ENCODE peak calls at places on chromosomes 7 and 10, in four cellular contexts. One of them, this sample, is unnamed.

GRCh38 chr10:128011059-128011979 is 104.4 kb downstream of the PTPRE start:
- DNase-seq in GM06990: peak; percentile 73
- DNase-seq in activated CD8-positive, alpha-beta memory T cell treated with anti-CD3 and anti-CD28 coated beads, Interleukin-2, amount 50 U/mL, for 48 hours: peak; percentile 98
- DNase-seq in brain microvascular endothelial cell: peak; percentile 57
- DNase-seq in this sample: peak; percentile 47

GRCh38 chr10:80204193-80204714 is 1.1 kb downstream of the ANXA11 start:
- DNase-seq in GM06990: no peak
- DNase-seq in activated CD8-positive, alpha-beta memory T cell treated with anti-CD3 and anti-CD28 coated beads, Interleukin-2, amount 50 U/mL, for 48 hours: no peak
- DNase-seq in brain microvascular endothelial cell: no peak
- DNase-seq in this sample: peak; percentile 45

GRCh38 chr10:32985781-32986350 is 27.8 kb upstream of the ITGB1 start:
- DNase-seq in GM06990: no peak
- DNase-seq in activated CD8-positive, alpha-beta memory T cell treated with anti-CD3 and anti-CD28 coated beads, Interleukin-2, amount 50 U/mL, for 48 hours: no peak
- DNase-seq in brain microvascular endothelial cell: peak; percentile 83
- DNase-seq in this sample: peak; percentile 82

GRCh38 chr7:57256637-57257375 is 124.6 kb upstream of the ZNF479 start:
- DNase-seq in GM06990: no peak
- DNase-seq in activated CD8-positive, alpha-beta memory T cell treated with anti-CD3 and anti-CD28 coated beads, Interleukin-2, amount 50 U/mL, for 48 hours: no peak
- DNase-seq in brain microvascular endothelial cell: no peak
- DNase-seq in this sample: no peak

GRCh38 chr7:28151965-28152364 is 28.6 kb downstream of the JAZF1 start:
- DNase-seq in GM06990: peak; percentile 54
- DNase-seq in activated CD8-positive, alpha-beta memory T cell treated with anti-CD3 and anti-CD28 coated beads, Interleukin-2, amount 50 U/mL, for 48 hours: no peak
- DNase-seq in brain microvascular endothelial cell: peak; percentile 43
- DNase-seq in this sample: peak; percentile 62

GRCh38 chr10:114356786-114357588 is 47.3 kb downstream of the AFAP1L2 start:
- DNase-seq in GM06990: no peak
- DNase-seq in activated CD8-positive, alpha-beta memory T cell treated with anti-CD3 and anti-CD28 coated beads, Interleukin-2, amount 50 U/mL, for 48 hours: no peak
- DNase-seq in brain microvascular endothelial cell: peak; percentile 18
- DNase-seq in this sample: peak; percentile 57

GRCh38 chr10:20885678-20886077 is 11.4 kb downstream of the NEBL start:
- DNase-seq in GM06990: no peak
- DNase-seq in activated CD8-positive, alpha-beta memory T cell treated with anti-CD3 and anti-CD28 coated beads, Interleukin-2, amount 50 U/mL, for 48 hours: no peak
- DNase-seq in brain microvascular endothelial cell: no peak
- DNase-seq in this sample: peak; percentile 1

GRCh38 chr7:70436815-70437350 is 695.1 kb upstream of the GALNT17 start:
- DNase-seq in GM06990: no peak
- DNase-seq in activated CD8-positive, alpha-beta memory T cell treated with anti-CD3 and anti-CD28 coated beads, Interleukin-2, amount 50 U/mL, for 48 hours: no peak
- DNase-seq in brain microvascular endothelial cell: no peak
- DNase-seq in this sample: no peak

GRCh38 chr7:85750454-85750949 is 563.6 kb upstream of the SEMA3D start:
- DNase-seq in GM06990: peak; percentile 9
- DNase-seq in activated CD8-positive, alpha-beta memory T cell treated with anti-CD3 and anti-CD28 coated beads, Interleukin-2, amount 50 U/mL, for 48 hours: no peak
- DNase-seq in brain microvascular endothelial cell: peak; percentile 35
- DNase-seq in this sample: peak; percentile 80

GRCh38 chr7:39754326-39755120 is 131.2 kb downstream of the RALA start:
- DNase-seq in GM06990: no peak
- DNase-seq in activated CD8-positive, alpha-beta memory T cell treated with anti-CD3 and anti-CD28 coated beads, Interleukin-2, amount 50 U/mL, for 48 hours: no peak
- DNase-seq in brain microvascular endothelial cell: peak; percentile 45
- DNase-seq in this sample: peak; percentile 67

GRCh38 chr10:102678842-102679289 is 34.6 kb downstream of the TRIM8 start:
- DNase-seq in GM06990: peak; percentile 42
- DNase-seq in activated CD8-positive, alpha-beta memory T cell treated with anti-CD3 and anti-CD28 coated beads, Interleukin-2, amount 50 U/mL, for 48 hours: no peak
- DNase-seq in brain microvascular endothelial cell: peak; percentile 57
- DNase-seq in this sample: peak; percentile 67

GRCh38 chr7:521221-522070 is 1.8 kb upstream of the PDGFA start:
- DNase-seq in GM06990: peak; percentile 72
- DNase-seq in activated CD8-positive, alpha-beta memory T cell treated with anti-CD3 and anti-CD28 coated beads, Interleukin-2, amount 50 U/mL, for 48 hours: peak; percentile 64
- DNase-seq in brain microvascular endothelial cell: peak; percentile 48
- DNase-seq in this sample: peak; percentile 65

GRCh38 chr10:104029528-104029875 is 56.2 kb downstream of the COL17A1 start:
- DNase-seq in GM06990: no peak
- DNase-seq in activated CD8-positive, alpha-beta memory T cell treated with anti-CD3 and anti-CD28 coated beads, Interleukin-2, amount 50 U/mL, for 48 hours: no peak
- DNase-seq in brain microvascular endothelial cell: no peak
- DNase-seq in this sample: no peak

GRCh38 chr7:158082761-158083160 is 504.9 kb downstream of the PTPRN2 start:
- DNase-seq in GM06990: no peak
- DNase-seq in activated CD8-positive, alpha-beta memory T cell treated with anti-CD3 and anti-CD28 coated beads, Interleukin-2, amount 50 U/mL, for 48 hours: no peak
- DNase-seq in brain microvascular endothelial cell: no peak
- DNase-seq in this sample: no peak

GRCh38 chr7:130227883-130228575 is 20.4 kb downstream of the SSMEM1 start:
- DNase-seq in GM06990: no peak
- DNase-seq in activated CD8-positive, alpha-beta memory T cell treated with anti-CD3 and anti-CD28 coated beads, Interleukin-2, amount 50 U/mL, for 48 hours: no peak
- DNase-seq in brain microvascular endothelial cell: no peak
- DNase-seq in this sample: no peak

GRCh38 chr10:84310470-84310869 is 17.9 kb upstream of the CCSER2 start:
- DNase-seq in GM06990: no peak
- DNase-seq in activated CD8-positive, alpha-beta memory T cell treated with anti-CD3 and anti-CD28 coated beads, Interleukin-2, amount 50 U/mL, for 48 hours: no peak
- DNase-seq in brain microvascular endothelial cell: peak; percentile 66
- DNase-seq in this sample: no peak

GRCh38 chr7:70640266-70640833 is 491.6 kb upstream of the GALNT17 start:
- DNase-seq in GM06990: no peak
- DNase-seq in activated CD8-positive, alpha-beta memory T cell treated with anti-CD3 and anti-CD28 coated beads, Interleukin-2, amount 50 U/mL, for 48 hours: no peak
- DNase-seq in brain microvascular endothelial cell: peak; percentile 35
- DNase-seq in this sample: peak; percentile 55

GRCh38 chr7:68371985-68372384 is 1226.3 kb upstream of the AUTS2 start:
- DNase-seq in GM06990: no peak
- DNase-seq in activated CD8-positive, alpha-beta memory T cell treated with anti-CD3 and anti-CD28 coated beads, Interleukin-2, amount 50 U/mL, for 48 hours: no peak
- DNase-seq in brain microvascular endothelial cell: no peak
- DNase-seq in this sample: no peak

GRCh38 chr7:70072220-70072619 is 473.9 kb downstream of the AUTS2 start:
- DNase-seq in GM06990: no peak
- DNase-seq in activated CD8-positive, alpha-beta memory T cell treated with anti-CD3 and anti-CD28 coated beads, Interleukin-2, amount 50 U/mL, for 48 hours: no peak
- DNase-seq in brain microvascular endothelial cell: no peak
- DNase-seq in this sample: peak; percentile 74